ENCODE peak calls at places on chromosome 6, in ten cellular contexts. One of them, this sample, is unnamed.

GRCh38 chr6:10309826-10310405 is 105.0 kb downstream of the TFAP2A start:
- DNase-seq in left lung: no peak
- DNase-seq in coronary artery: no peak
- DNase-seq in heart left ventricle: no peak
- DNase-seq in lower leg skin: no peak
- DNase-seq in stomach: no peak
- DNase-seq in SJSA1: no peak
- DNase-seq in cardiac muscle cell: no peak
- DNase-seq in CD8-positive, alpha-beta T cell: no peak
- DNase-seq in tibial nerve: no peak
- DNase-seq in this sample: peak; percentile 44

GRCh38 chr6:40963019-40963418 is 76.0 kb downstream of the UNC5CL start:
- DNase-seq in left lung: no peak
- DNase-seq in coronary artery: no peak
- DNase-seq in heart left ventricle: no peak
- DNase-seq in lower leg skin: no peak
- DNase-seq in stomach: no peak
- DNase-seq in SJSA1: no peak
- DNase-seq in cardiac muscle cell: no peak
- DNase-seq in CD8-positive, alpha-beta T cell: no peak
- DNase-seq in tibial nerve: no peak
- DNase-seq in this sample: no peak

GRCh38 chr6:144725731-144726522 is 440.8 kb downstream of the UTRN start:
- DNase-seq in left lung: no peak
- DNase-seq in coronary artery: no peak
- DNase-seq in heart left ventricle: no peak
- DNase-seq in lower leg skin: no peak
- DNase-seq in stomach: peak; percentile 56
- DNase-seq in SJSA1: no peak
- DNase-seq in cardiac muscle cell: no peak
- DNase-seq in CD8-positive, alpha-beta T cell: no peak
- DNase-seq in tibial nerve: no peak
- DNase-seq in this sample: no peak

GRCh38 chr6:109901976-109902375 is 76.1 kb upstream of the GPR6 start:
- DNase-seq in left lung: no peak
- DNase-seq in coronary artery: no peak
- DNase-seq in heart left ventricle: no peak
- DNase-seq in lower leg skin: no peak
- DNase-seq in stomach: no peak
- DNase-seq in SJSA1: no peak
- DNase-seq in cardiac muscle cell: no peak
- DNase-seq in CD8-positive, alpha-beta T cell: no peak
- DNase-seq in tibial nerve: no peak
- DNase-seq in this sample: no peak

GRCh38 chr6:37460805-37461204 is 27.8 kb downstream of the CMTR1 start:
- DNase-seq in left lung: no peak
- DNase-seq in coronary artery: no peak
- DNase-seq in heart left ventricle: no peak
- DNase-seq in lower leg skin: no peak
- DNase-seq in stomach: no peak
- DNase-seq in SJSA1: no peak
- DNase-seq in cardiac muscle cell: no peak
- DNase-seq in CD8-positive, alpha-beta T cell: no peak
- DNase-seq in tibial nerve: no peak
- DNase-seq in this sample: no peak

GRCh38 chr6:158029668-158030230 is 48.1 kb downstream of the SYNJ2 start:
- DNase-seq in left lung: no peak
- DNase-seq in coronary artery: no peak
- DNase-seq in heart left ventricle: no peak
- DNase-seq in lower leg skin: no peak
- DNase-seq in stomach: no peak
- DNase-seq in SJSA1: no peak
- DNase-seq in cardiac muscle cell: no peak
- DNase-seq in CD8-positive, alpha-beta T cell: no peak
- DNase-seq in tibial nerve: no peak
- DNase-seq in this sample: no peak

GRCh38 chr6:147106759-147107401 is 97.3 kb upstream of the STXBP5 start:
- DNase-seq in left lung: peak; percentile 35
- DNase-seq in coronary artery: no peak
- DNase-seq in heart left ventricle: no peak
- DNase-seq in lower leg skin: no peak
- DNase-seq in stomach: no peak
- DNase-seq in SJSA1: no peak
- DNase-seq in cardiac muscle cell: no peak
- DNase-seq in CD8-positive, alpha-beta T cell: no peak
- DNase-seq in tibial nerve: no peak
- DNase-seq in this sample: no peak

GRCh38 chr6:39189915-39190544 is 39.2 kb downstream of the KCNK5 start:
- DNase-seq in left lung: peak; percentile 50
- DNase-seq in coronary artery: no peak
- DNase-seq in heart left ventricle: no peak
- DNase-seq in lower leg skin: no peak
- DNase-seq in stomach: peak; percentile 72
- DNase-seq in SJSA1: no peak
- DNase-seq in cardiac muscle cell: peak; percentile 73
- DNase-seq in CD8-positive, alpha-beta T cell: no peak
- DNase-seq in tibial nerve: peak; percentile 38
- DNase-seq in this sample: peak; percentile 92

GRCh38 chr6:85675030-85675819 is 32.5 kb upstream of the SYNCRIP start:
- DNase-seq in left lung: no peak
- DNase-seq in coronary artery: no peak
- DNase-seq in heart left ventricle: no peak
- DNase-seq in lower leg skin: no peak
- DNase-seq in stomach: no peak
- DNase-seq in SJSA1: peak; percentile 47
- DNase-seq in cardiac muscle cell: no peak
- DNase-seq in CD8-positive, alpha-beta T cell: no peak
- DNase-seq in tibial nerve: no peak
- DNase-seq in this sample: no peak

GRCh38 chr6:85674604-85675003 is 31.9 kb upstream of the SYNCRIP start:
- DNase-seq in left lung: no peak
- DNase-seq in coronary artery: no peak
- DNase-seq in heart left ventricle: no peak
- DNase-seq in lower leg skin: no peak
- DNase-seq in stomach: no peak
- DNase-seq in SJSA1: no peak
- DNase-seq in cardiac muscle cell: no peak
- DNase-seq in CD8-positive, alpha-beta T cell: no peak
- DNase-seq in tibial nerve: no peak
- DNase-seq in this sample: no peak

GRCh38 chr6:85678000-85678601 is 35.4 kb upstream of the SYNCRIP start:
- DNase-seq in left lung: no peak
- DNase-seq in coronary artery: no peak
- DNase-seq in heart left ventricle: no peak
- DNase-seq in lower leg skin: no peak
- DNase-seq in stomach: no peak
- DNase-seq in SJSA1: no peak
- DNase-seq in cardiac muscle cell: no peak
- DNase-seq in CD8-positive, alpha-beta T cell: no peak
- DNase-seq in tibial nerve: no peak
- DNase-seq in this sample: no peak

GRCh38 chr6:85677243-85677956 is 34.7 kb upstream of the SYNCRIP start:
- DNase-seq in left lung: no peak
- DNase-seq in coronary artery: no peak
- DNase-seq in heart left ventricle: no peak
- DNase-seq in lower leg skin: no peak
- DNase-seq in stomach: no peak
- DNase-seq in SJSA1: no peak
- DNase-seq in cardiac muscle cell: no peak
- DNase-seq in CD8-positive, alpha-beta T cell: no peak
- DNase-seq in tibial nerve: no peak
- DNase-seq in this sample: no peak

DNA sequence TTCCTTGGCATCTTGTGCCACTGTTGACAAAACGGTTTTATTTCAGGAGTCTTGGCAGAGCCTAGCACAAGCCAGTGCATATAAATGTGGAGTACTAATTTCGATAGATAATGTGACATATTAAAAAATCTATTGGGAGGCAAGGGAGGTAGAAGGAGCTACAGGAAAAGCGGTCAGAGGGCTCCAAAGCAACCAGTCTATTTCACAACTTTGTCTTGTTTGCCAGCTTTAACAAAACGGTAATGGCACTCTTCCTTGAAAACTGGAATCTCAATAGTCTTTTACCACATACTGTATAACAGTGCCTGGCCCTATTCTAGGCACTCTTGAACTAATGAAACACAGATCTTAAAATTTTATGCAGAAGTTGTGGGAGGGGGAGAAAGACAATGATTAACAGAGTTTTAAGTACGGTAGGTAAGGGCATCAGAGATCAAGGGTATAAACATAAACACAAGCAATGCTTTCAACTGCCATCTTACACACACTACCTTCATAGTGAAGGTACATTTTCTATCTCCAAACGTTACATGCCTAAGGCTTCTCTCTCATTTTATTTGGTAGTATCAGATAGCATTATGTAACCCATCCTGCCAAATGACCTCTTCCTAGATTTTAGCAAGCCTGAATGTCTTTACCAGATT is 33.5 kb upstream of the SYNCRIP start:
- DNase-seq in left lung: no peak
- DNase-seq in coronary artery: no peak
- DNase-seq in heart left ventricle: no peak
- DNase-seq in lower leg skin: no peak
- DNase-seq in stomach: no peak
- DNase-seq in SJSA1: no peak
- DNase-seq in cardiac muscle cell: no peak
- DNase-seq in CD8-positive, alpha-beta T cell: no peak
- DNase-seq in tibial nerve: no peak
- DNase-seq in this sample: no peak
- H3K4me3 ChIP-seq in left lung: peak overlapping the region; percentile 73
- H3K4me3 ChIP-seq in coronary artery: peak overlapping the region; percentile 89
- H3K4me3 ChIP-seq in heart left ventricle: peak overlapping the region; percentile 63
- H3K4me3 ChIP-seq in lower leg skin: no peak overlapping the region
- H3K4me3 ChIP-seq in stomach: peak overlapping the region; percentile 85
- H3K4me3 ChIP-seq in SJSA1: peak overlapping the region; percentile 74
- H3K4me3 ChIP-seq in cardiac muscle cell: peak overlapping the region; percentile 91
- H3K4me3 ChIP-seq in CD8-positive, alpha-beta T cell: peak overlapping the region; percentile 98
- H3K4me3 ChIP-seq in tibial nerve: peak overlapping the region; percentile 97
- H3K4me3 ChIP-seq in this sample: peak overlapping the region; percentile 97

GRCh38 chr6:150857906-150858365 is 7.6 kb upstream of the MTHFD1L start:
- DNase-seq in left lung: no peak
- DNase-seq in coronary artery: no peak
- DNase-seq in heart left ventricle: no peak
- DNase-seq in lower leg skin: no peak
- DNase-seq in stomach: no peak
- DNase-seq in SJSA1: no peak
- DNase-seq in cardiac muscle cell: no peak
- DNase-seq in CD8-positive, alpha-beta T cell: no peak
- DNase-seq in tibial nerve: no peak
- DNase-seq in this sample: no peak
- H3K4me3 ChIP-seq in left lung: no peak overlapping the region
- H3K4me3 ChIP-seq in coronary artery: no peak overlapping the region
- H3K4me3 ChIP-seq in heart left ventricle: no peak overlapping the region
- H3K4me3 ChIP-seq in lower leg skin: no peak overlapping the region
- H3K4me3 ChIP-seq in stomach: no peak overlapping the region
- H3K4me3 ChIP-seq in SJSA1: peak overlapping the region; percentile 2
- H3K4me3 ChIP-seq in cardiac muscle cell: no peak overlapping the region
- H3K4me3 ChIP-seq in CD8-positive, alpha-beta T cell: no peak overlapping the region
- H3K4me3 ChIP-seq in tibial nerve: no peak overlapping the region
- H3K4me3 ChIP-seq in this sample: no peak overlapping the region

GRCh38 chr6:119594907-119595306 is 245.3 kb upstream of the MAN1A1 start:
- DNase-seq in left lung: no peak
- DNase-seq in coronary artery: no peak
- DNase-seq in heart left ventricle: no peak
- DNase-seq in lower leg skin: no peak
- DNase-seq in stomach: no peak
- DNase-seq in SJSA1: no peak
- DNase-seq in cardiac muscle cell: no peak
- DNase-seq in CD8-positive, alpha-beta T cell: no peak
- DNase-seq in tibial nerve: no peak
- DNase-seq in this sample: no peak
- H3K4me3 ChIP-seq in left lung: no peak overlapping the region
- H3K4me3 ChIP-seq in coronary artery: no peak overlapping the region
- H3K4me3 ChIP-seq in heart left ventricle: no peak overlapping the region
- H3K4me3 ChIP-seq in lower leg skin: no peak overlapping the region
- H3K4me3 ChIP-seq in stomach: no peak overlapping the region
- H3K4me3 ChIP-seq in SJSA1: no peak overlapping the region
- H3K4me3 ChIP-seq in cardiac muscle cell: no peak overlapping the region
- H3K4me3 ChIP-seq in CD8-positive, alpha-beta T cell: no peak overlapping the region
- H3K4me3 ChIP-seq in tibial nerve: no peak overlapping the region
- H3K4me3 ChIP-seq in this sample: no peak overlapping the region

GRCh38 chr6:129488313-129488712 is 221.7 kb downstream of the ARHGAP18 start:
- DNase-seq in left lung: no peak
- DNase-seq in coronary artery: no peak
- DNase-seq in heart left ventricle: no peak
- DNase-seq in lower leg skin: no peak
- DNase-seq in stomach: no peak
- DNase-seq in SJSA1: no peak
- DNase-seq in cardiac muscle cell: no peak
- DNase-seq in CD8-positive, alpha-beta T cell: no peak
- DNase-seq in tibial nerve: no peak
- DNase-seq in this sample: no peak

GRCh38 chr6:129491436-129491835 is 218.5 kb downstream of the ARHGAP18 start:
- DNase-seq in left lung: no peak
- DNase-seq in coronary artery: no peak
- DNase-seq in heart left ventricle: no peak
- DNase-seq in lower leg skin: no peak
- DNase-seq in stomach: no peak
- DNase-seq in SJSA1: no peak
- DNase-seq in cardiac muscle cell: no peak
- DNase-seq in CD8-positive, alpha-beta T cell: no peak
- DNase-seq in tibial nerve: no peak
- DNase-seq in this sample: no peak

GRCh38 chr6:129492260-129492659 is 217.7 kb downstream of the ARHGAP18 start:
- DNase-seq in left lung: no peak
- DNase-seq in coronary artery: no peak
- DNase-seq in heart left ventricle: no peak
- DNase-seq in lower leg skin: no peak
- DNase-seq in stomach: no peak
- DNase-seq in SJSA1: no peak
- DNase-seq in cardiac muscle cell: no peak
- DNase-seq in CD8-positive, alpha-beta T cell: no peak
- DNase-seq in tibial nerve: no peak
- DNase-seq in this sample: no peak

GRCh38 chr6:129489215-129489765 is 220.7 kb downstream of the ARHGAP18 start:
- DNase-seq in left lung: peak; percentile 48
- DNase-seq in coronary artery: no peak
- DNase-seq in heart left ventricle: no peak
- DNase-seq in lower leg skin: no peak
- DNase-seq in stomach: no peak
- DNase-seq in SJSA1: no peak
- DNase-seq in cardiac muscle cell: no peak
- DNase-seq in CD8-positive, alpha-beta T cell: no peak
- DNase-seq in tibial nerve: no peak
- DNase-seq in this sample: no peak

DNA sequence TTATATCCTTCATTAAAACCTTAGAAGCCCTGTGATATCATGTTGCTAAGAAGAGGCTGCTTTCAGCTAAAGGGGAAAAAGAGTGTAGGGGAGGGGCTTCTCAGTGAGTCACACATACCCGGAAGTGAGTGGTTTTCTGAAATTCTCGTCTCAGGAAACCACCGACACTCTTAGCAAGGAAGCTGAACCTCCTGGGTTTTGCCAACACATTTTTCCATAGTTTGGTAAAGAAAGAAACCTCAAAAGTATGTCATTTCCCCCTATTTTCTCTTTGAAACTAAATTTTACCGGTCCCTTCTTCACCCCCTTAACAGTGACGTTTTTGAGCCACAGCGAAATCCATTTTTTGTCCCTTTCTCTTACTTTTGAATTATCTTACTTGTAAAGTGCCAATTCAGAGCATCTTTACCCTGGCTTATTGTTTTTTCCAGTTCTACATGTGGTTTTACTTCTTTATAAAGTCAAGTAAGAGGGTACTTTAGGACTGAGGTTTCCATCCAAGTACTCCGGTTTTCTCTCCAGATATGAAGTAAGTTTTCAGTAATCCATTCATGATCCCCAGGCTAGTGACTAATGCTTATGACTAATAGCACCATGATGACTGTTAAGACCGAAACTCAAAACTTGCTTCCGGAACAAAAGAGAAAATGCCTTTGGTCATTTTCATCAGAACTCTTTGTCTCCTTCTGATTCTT is 219.3 kb downstream of the ARHGAP18 start:
- DNase-seq in left lung: no peak
- DNase-seq in coronary artery: no peak
- DNase-seq in heart left ventricle: no peak
- DNase-seq in lower leg skin: peak; percentile 66
- DNase-seq in stomach: no peak
- DNase-seq in SJSA1: peak; percentile 85
- DNase-seq in cardiac muscle cell: no peak
- DNase-seq in CD8-positive, alpha-beta T cell: peak; percentile 6
- DNase-seq in tibial nerve: peak; percentile 57
- DNase-seq in this sample: no peak
- H3K4me3 ChIP-seq in left lung: no peak overlapping the region
- H3K4me3 ChIP-seq in coronary artery: peak overlapping the region; percentile 51
- H3K4me3 ChIP-seq in heart left ventricle: no peak overlapping the region
- H3K4me3 ChIP-seq in lower leg skin: no peak overlapping the region
- H3K4me3 ChIP-seq in stomach: peak overlapping the region; percentile 3
- H3K4me3 ChIP-seq in SJSA1: peak overlapping the region; percentile 30
- H3K4me3 ChIP-seq in cardiac muscle cell: no peak overlapping the region
- H3K4me3 ChIP-seq in CD8-positive, alpha-beta T cell: peak overlapping the region; percentile 9
- H3K4me3 ChIP-seq in tibial nerve: peak overlapping the region; percentile 31
- H3K4me3 ChIP-seq in this sample: no peak overlapping the region

This sample was measured in H7.